ENCODE peak calls at places on chromosomes 6 and 20, in ten cellular contexts. Z is tibial artery; J is A549; E is esophagus squamous epithelium; F is ovary; P is neural progenitor cell; R is fibroblast of lung; X is CD4-positive, alpha-beta memory T cell; D is lower lobe of right lung; V is IMR-90. I is an unnamed sample. For H3K9me3, the result is how much of the 10 kb centered on the place peaks cover.

GRCh38 chr20:32336918-32337347 is 21.2 kb upstream of the ASXL1 start:
- DNase-seq in Z (no peak), J (peak), E (no peak), F (no peak), P (peak), R (peak), X (peak), D (no peak), V (peak), I (no peak)

GRCh38 chr6:143141442-143141841 is 80.8 kb downstream of the AIG1 start:
- DNase-seq in Z (no peak), J (no peak), E (no peak), F (no peak), P (no peak), R (no peak), X (no peak), D (no peak), V (no peak), I (no peak)

GRCh38 chr20:8431538-8432434 is 299.7 kb downstream of the PLCB1 start:
- DNase-seq in Z (no peak), J (no peak), E (no peak), F (peak), P (peak), R (no peak), X (no peak), D (no peak), V (no peak), I (no peak)

GRCh38 chr20:25336561-25337422 is 53.8 kb downstream of the ABHD12 start:
- DNase-seq in Z (no peak), J (peak), E (no peak), F (no peak), P (peak), R (peak), X (no peak), D (no peak), V (peak), I (no peak)

GRCh38 chr6:108114861-108115597 is 40.5 kb upstream of the OSTM1 start:
- DNase-seq in Z (peak), J (no peak), E (no peak), F (peak), P (peak), R (peak), X (peak), D (peak), V (peak), I (peak)

GRCh38 chr20:64151634-64152530 is 12.4 kb upstream of the MYT1 start:
- DNase-seq in Z (no peak), J (no peak), E (no peak), F (no peak), P (peak), R (no peak), X (no peak), D (peak), V (peak), I (no peak)

GRCh38 chr6:44831002-44831610 is 443.6 kb downstream of the CDC5L start:
- DNase-seq in Z (no peak), J (no peak), E (no peak), F (no peak), P (peak), R (no peak), X (no peak), D (no peak), V (no peak), I (no peak)

GRCh38 chr6:148518371-148519156 is 175.9 kb downstream of the SASH1 start:
- DNase-seq in Z (peak), J (no peak), E (no peak), F (no peak), P (no peak), R (no peak), X (no peak), D (no peak), V (no peak), I (no peak)

GRCh38 chr6:7313505-7314165 is 636 bp upstream of the SSR1 start:
- DNase-seq in Z (no peak), J (no peak), E (no peak), F (peak), P (no peak), R (no peak), X (no peak), D (no peak), V (no peak), I (no peak)

GRCh38 chr6:44179648-44180047 is 21.0 kb downstream of the CAPN11 start:
- DNase-seq in Z (no peak), J (no peak), E (no peak), F (no peak), P (no peak), R (no peak), X (no peak), D (no peak), V (no peak), I (no peak)

GRCh38 chr6:169857343-169858292 is 106.2 kb downstream of the ERMARD start:
- DNase-seq in Z (peak), J (no peak), E (no peak), F (no peak), P (no peak), R (no peak), X (no peak), D (no peak), V (no peak), I (no peak)

GRCh38 chr6:166776571-166776970 is 149.5 kb upstream of the RPS6KA2 start:
- DNase-seq in Z (no peak), J (no peak), E (no peak), F (no peak), P (no peak), R (no peak), X (no peak), D (no peak), V (no peak), I (no peak)

GRCh38 chr6:352474-352873 is 39.1 kb upstream of the IRF4 start:
- DNase-seq in Z (no peak), J (no peak), E (no peak), F (no peak), P (no peak), R (no peak), X (no peak), D (peak), V (no peak), I (no peak)

GRCh38 chr6:350371-350770 is 41.2 kb upstream of the IRF4 start:
- DNase-seq in Z (no peak), J (no peak), E (no peak), F (no peak), P (no peak), R (no peak), X (no peak), D (no peak), V (no peak), I (no peak)

GRCh38 chr6:349491-349921 is 42.0 kb upstream of the IRF4 start:
- DNase-seq in Z (no peak), J (no peak), E (no peak), F (no peak), P (no peak), R (no peak), X (no peak), D (peak), V (no peak), I (no peak)

GRCh38 chr6:351867-352289 is 39.7 kb upstream of the IRF4 start:
- DNase-seq in Z (no peak), J (no peak), E (no peak), F (no peak), P (no peak), R (no peak), X (no peak), D (peak), V (no peak), I (no peak)

DNA sequence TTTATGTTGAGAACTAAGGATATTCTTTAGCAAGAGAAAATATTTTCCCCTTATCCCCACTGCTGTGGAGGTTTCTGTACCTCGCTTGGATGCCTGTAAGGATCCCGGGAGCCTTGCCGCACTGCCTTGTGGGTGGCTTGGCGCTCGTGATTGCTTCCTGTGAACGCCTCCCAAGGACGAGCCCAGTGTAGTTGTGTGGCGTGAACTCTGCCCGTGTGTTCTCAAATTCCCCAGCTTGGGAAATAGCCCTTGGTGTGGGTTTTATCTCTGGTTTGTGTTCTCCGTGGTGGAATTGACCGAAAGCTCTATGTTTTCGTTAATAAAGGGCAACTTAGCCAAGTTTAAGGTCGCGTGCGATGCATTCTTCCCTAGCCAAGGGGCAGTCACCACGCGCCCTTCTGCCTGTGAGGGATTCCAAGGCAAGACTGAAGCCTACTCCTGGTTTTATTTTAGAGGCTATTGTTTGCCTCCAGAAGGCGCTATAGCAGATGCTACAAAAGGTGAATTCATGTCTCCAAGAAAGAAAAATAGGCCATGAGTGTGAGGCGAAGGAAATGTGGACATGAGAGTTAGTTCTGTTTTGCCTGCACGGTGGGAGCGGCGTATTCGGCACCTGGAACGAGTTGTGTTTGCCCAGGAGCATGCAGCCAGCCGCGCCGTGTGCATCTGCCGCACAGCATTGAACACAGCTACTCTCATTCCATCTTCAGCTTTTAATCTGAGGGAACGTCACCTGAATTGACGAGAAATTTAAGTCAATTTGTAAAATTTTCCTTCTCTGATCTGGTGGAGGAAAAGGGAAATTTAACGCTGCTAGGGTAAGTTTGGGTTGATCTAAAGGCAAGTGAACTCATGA is 40.3 kb upstream of the IRF4 start:
- DNase-seq in Z (no peak), J (no peak), E (no peak), F (peak), P (no peak), R (no peak), X (no peak), D (peak), V (no peak), I (no peak)
- H3K9me3 ChIP-seq in Z (under half), J (under half), E (under half), F (under half), P (under half), R (under half), X (under half), D (under half), V (under half), I (under half)

GRCh38 chr20:29299811-29300578 is 1957.5 kb upstream of the DEFB115 start:
- DNase-seq in Z (no peak), J (no peak), E (no peak), F (no peak), P (no peak), R (no peak), X (no peak), D (no peak), V (no peak), I (no peak)

GRCh38 chr20:29301624-29302259 is 1955.7 kb upstream of the DEFB115 start:
- DNase-seq in Z (no peak), J (no peak), E (no peak), F (no peak), P (no peak), R (no peak), X (no peak), D (no peak), V (no peak), I (no peak)

GRCh38 chr20:29302979-29303644 is 1954.4 kb upstream of the DEFB115 start:
- DNase-seq in Z (no peak), J (no peak), E (no peak), F (no peak), P (no peak), R (no peak), X (no peak), D (no peak), V (no peak), I (no peak)

GRCh38 chr20:29298759-29299613 is 1958.5 kb upstream of the DEFB115 start:
- DNase-seq in Z (no peak), J (no peak), E (no peak), F (no peak), P (no peak), R (peak), X (no peak), D (no peak), V (no peak), I (no peak)

GRCh38 chr20:29300579-29301551 is 1956.6 kb upstream of the DEFB115 start:
- DNase-seq in Z (no peak), J (no peak), E (no peak), F (no peak), P (no peak), R (no peak), X (no peak), D (no peak), V (no peak), I (no peak)
- H3K9me3 ChIP-seq in Z (under half), J (under half), E (half or more), F (under half), P (under half), R (under half), X (under half), D (under half), V (under half), I (under half)

GRCh38 chr6:155349129-155349528 is 34.8 kb upstream of the TFB1M start:
- DNase-seq in Z (no peak), J (no peak), E (no peak), F (no peak), P (no peak), R (no peak), X (no peak), D (no peak), V (peak), I (no peak)
- H3K9me3 ChIP-seq in Z (under half), J (under half), E (under half), F (under half), P (under half), R (under half), X (under half), D (under half), V (under half), I (under half)

GRCh38 chr6:9848094-9848493 is 566.8 kb downstream of the TFAP2A start:
- DNase-seq in Z (no peak), J (no peak), E (no peak), F (no peak), P (no peak), R (no peak), X (no peak), D (no peak), V (peak), I (no peak)
- H3K9me3 ChIP-seq in Z (under half), J (under half), E (under half), F (under half), P (under half), R (under half), X (under half), D (under half), V (under half), I (under half)

DNA sequence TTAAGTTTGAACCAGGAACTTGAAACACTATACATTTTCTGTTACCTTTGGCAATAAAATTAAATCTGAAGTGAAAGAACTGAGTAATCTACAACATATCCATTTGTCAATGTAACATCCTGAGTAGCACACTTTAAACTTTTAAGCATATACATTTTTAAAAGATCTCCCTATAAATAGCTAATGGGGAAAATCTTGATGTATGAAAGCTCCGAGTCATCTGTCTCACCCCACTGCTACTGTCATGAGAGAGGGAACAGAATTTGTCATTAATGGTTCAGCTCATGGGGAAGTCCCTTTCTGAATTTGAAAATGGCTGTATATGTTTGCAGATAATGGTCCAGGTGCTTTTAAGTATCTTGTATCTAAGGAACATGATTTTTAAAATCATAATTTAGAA is 55.2 kb upstream of the NOX3 start:
- DNase-seq in Z (no peak), J (no peak), E (no peak), F (no peak), P (no peak), R (no peak), X (no peak), D (no peak), V (peak), I (no peak)
- H3K9me3 ChIP-seq in Z (under half), J (under half), E (under half), F (under half), P (under half), R (under half), X (under half), D (under half), V (under half), I (under half)

GRCh38 chr6:152746172-152746553 is 4.4 kb upstream of the VIP start:
- DNase-seq in Z (no peak), J (peak), E (no peak), F (no peak), P (no peak), R (peak), X (no peak), D (no peak), V (peak), I (peak)

GRCh38 chr6:152748843-152749242 is 1.8 kb upstream of the VIP start:
- DNase-seq in Z (no peak), J (no peak), E (no peak), F (no peak), P (no peak), R (peak), X (no peak), D (no peak), V (peak), I (no peak)

GRCh38 chr6:152749336-152749735 is 1.3 kb upstream of the VIP start:
- DNase-seq in Z (no peak), J (no peak), E (no peak), F (no peak), P (no peak), R (no peak), X (no peak), D (no peak), V (no peak), I (no peak)

GRCh38 chr6:152745509-152746171 is 5.0 kb upstream of the VIP start:
- DNase-seq in Z (no peak), J (no peak), E (no peak), F (no peak), P (no peak), R (no peak), X (no peak), D (no peak), V (peak), I (no peak)

DNA sequence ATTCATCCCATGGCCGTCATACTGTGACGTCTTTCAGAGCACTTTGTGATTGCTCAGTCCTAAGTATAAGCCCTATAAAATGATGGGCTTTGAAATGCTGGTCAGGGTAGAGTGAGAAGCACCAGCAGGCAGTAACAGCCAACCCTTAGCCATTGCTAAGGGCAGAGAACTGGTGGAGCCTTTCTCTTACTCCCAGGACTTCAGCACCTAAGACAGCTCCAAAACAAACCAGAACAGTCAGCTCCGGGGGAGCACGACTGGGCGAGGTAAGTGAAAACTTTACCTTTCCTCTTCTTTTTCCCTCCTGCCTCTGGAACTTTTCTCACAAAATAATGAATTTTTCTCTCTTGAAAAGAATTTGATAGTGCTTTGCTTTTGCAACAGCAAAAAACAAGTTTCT is at the start of gene VIP:
- DNase-seq in Z (no peak), J (no peak), E (no peak), F (no peak), P (peak), R (peak), X (no peak), D (no peak), V (peak), I (no peak)
- H3K9me3 ChIP-seq in Z (under half), J (under half), E (under half), F (under half), P (under half), R (under half), X (under half), D (under half), V (under half), I (under half)

I was measured in MG63.